ENCODE peak calls at places on chromosome 1, in ten cellular contexts. F, S, O, T, H, P, N, U, Z and M are unnamed samples.

GRCh38 chr1:43952731-43953350 is 6.1 kb downstream of the IPO13 start:
- DNase-seq in F (no peak), S (no peak), O (no peak), T (no peak), H (no peak), P (no peak), N (no peak), U (no peak), Z (no peak), M (no peak)

GRCh38 chr1:192668434-192668983 is 32.6 kb downstream of the RGS13 start:
- DNase-seq in F (no peak), S (no peak), O (no peak), T (no peak), H (no peak), P (no peak), N (no peak), U (no peak), Z (no peak), M (no peak)

GRCh38 chr1:218348628-218349185 is 3.6 kb downstream of the TGFB2 start:
- DNase-seq in F (no peak), S (no peak), O (no peak), T (no peak), H (no peak), P (no peak), N (no peak), U (peak; percentile 44), Z (no peak), M (no peak)

GRCh38 chr1:55426156-55426555 is 211.0 kb upstream of the USP24 start:
- DNase-seq in F (no peak), S (no peak), O (no peak), T (no peak), H (no peak), P (no peak), N (no peak), U (no peak), Z (no peak), M (no peak)

GRCh38 chr1:158516966-158517365 is 37.2 kb downstream of the OR6Y1 start:
- DNase-seq in F (no peak), S (no peak), O (no peak), T (no peak), H (no peak), P (no peak), N (no peak), U (no peak), Z (no peak), M (no peak)

GRCh38 chr1:154727409-154727808 is 119.4 kb upstream of the ADAR start:
- DNase-seq in F (no peak), S (no peak), O (no peak), T (no peak), H (no peak), P (no peak), N (no peak), U (no peak), Z (no peak), M (no peak)

GRCh38 chr1:196609114-196609737 is 986 bp upstream of the KCNT2 start:
- DNase-seq in F (no peak), S (peak; percentile 11), O (peak; percentile 41), T (no peak), H (no peak), P (no peak), N (peak; percentile 38), U (no peak), Z (no peak), M (no peak)

GRCh38 chr1:221118938-221119320 is 239.7 kb downstream of the HLX start:
- DNase-seq in F (no peak), S (no peak), O (no peak), T (no peak), H (no peak), P (no peak), N (no peak), U (no peak), Z (no peak), M (no peak)

GRCh38 chr1:45329445-45329844 is 2.8 kb downstream of the HPDL start:
- DNase-seq in F (no peak), S (no peak), O (no peak), T (no peak), H (no peak), P (no peak), N (no peak), U (no peak), Z (no peak), M (no peak)

GRCh38 chr1:22210636-22211035 is 67.7 kb upstream of the WNT4 start:
- DNase-seq in F (no peak), S (no peak), O (peak; percentile 22), T (no peak), H (no peak), P (no peak), N (no peak), U (no peak), Z (no peak), M (no peak)

GRCh38 chr1:4169991-4170390 is 269.9 kb upstream of the C1orf174 start:
- DNase-seq in F (no peak), S (no peak), O (no peak), T (no peak), H (no peak), P (no peak), N (no peak), U (no peak), Z (no peak), M (no peak)

GRCh38 chr1:44640178-44640865 is 34.0 kb downstream of the TMEM53 start:
- DNase-seq in F (no peak), S (no peak), O (no peak), T (no peak), H (no peak), P (no peak), N (no peak), U (no peak), Z (no peak), M (no peak)

GRCh38 chr1:214445201-214445600 is 106.2 kb downstream of the PTPN14 start:
- DNase-seq in F (no peak), S (no peak), O (no peak), T (no peak), H (no peak), P (no peak), N (peak; percentile 47), U (peak; percentile 54), Z (no peak), M (no peak)

GRCh38 chr1:68904472-68904871 is 407.6 kb upstream of the DEPDC1 start:
- DNase-seq in F (no peak), S (no peak), O (no peak), T (no peak), H (no peak), P (no peak), N (no peak), U (peak; percentile 71), Z (no peak), M (no peak)